ENCODE peak calls at places on chromosomes 6 and 20, in ten cellular contexts. P, U, Z, J, O, R, X, F, E and Y are unnamed samples.
A peak's percentile ranks its signal among the peaks of the same experiment; 100 is the strongest.

GRCh38 chr6:169885131-169885530 is 133.7 kb downstream of the ERMARD start:
- DNase-seq in P (no peak), O (no peak), Z (no peak), R (no peak), X (no peak), F (no peak), U (no peak), J (no peak), E (no peak), Y (no peak)

GRCh38 chr20:63829943-63830820 is 882 bp downstream of the ZBTB46 start:
- DNase-seq in R (peak; percentile 61), O (no peak), J (peak; percentile 44), Z (peak; percentile 57), E (no peak), X (peak; percentile 96), P (no peak), U (no peak), F (no peak), Y (no peak)

GRCh38 chr20:50188879-50189680 is 1.6 kb upstream of the CEBPB start:
- DNase-seq in Z (no peak), P (no peak), J (no peak), X (no peak), U (no peak), F (no peak), E (no peak), R (no peak), O (no peak), Y (no peak)

GRCh38 chr6:22367331-22367730 is 70.5 kb upstream of the PRL start:
- DNase-seq in R (no peak), O (no peak), F (peak; percentile 9), J (peak; percentile 37), E (no peak), X (no peak), P (no peak), Z (peak; percentile 30), U (no peak), Y (no peak)

GRCh38 chr20:45994761-45995160 is 13.9 kb upstream of the MMP9 start:
- DNase-seq in O (no peak), J (no peak), X (no peak), P (no peak), E (no peak), F (no peak), R (no peak), U (no peak), Z (no peak), Y (no peak)

GRCh38 chr20:61355585-61355984 is 103.5 kb downstream of the CDH4 start:
- DNase-seq in X (no peak), R (no peak), Z (no peak), J (no peak), E (no peak), U (no peak), F (no peak), O (no peak), P (no peak), Y (no peak)

GRCh38 chr20:496126-496696 is 33.9 kb upstream of the TBC1D20 start:
- DNase-seq in O (no peak), J (peak; percentile 85), E (no peak), X (no peak), R (no peak), F (peak; percentile 43), U (no peak), Z (peak; percentile 35), P (no peak), Y (peak; percentile 56)

GRCh38 chr6:68756454-68757375 is 121.6 kb downstream of the ADGRB3 start:
- DNase-seq in R (peak; percentile 29), O (no peak), Z (no peak), E (no peak), J (no peak), P (peak; percentile 65), X (no peak), F (no peak), U (no peak), Y (no peak)

GRCh38 chr6:5084787-5085637 is at the start of gene PPP1R3G:
- DNase-seq in U (no peak), R (peak; percentile 40), F (peak; percentile 57), X (peak; percentile 70), P (no peak), E (peak; percentile 38), Z (peak; percentile 80), J (peak; percentile 83), O (no peak), Y (peak; percentile 69)

GRCh38 chr6:130020106-130020851 is 1.9 kb downstream of the L3MBTL3 start:
- DNase-seq in R (peak; percentile 42), Z (no peak), J (peak; percentile 16), O (peak; percentile 44), E (peak; percentile 49), U (peak; percentile 47), P (no peak), F (no peak), X (peak; percentile 36), Y (peak; percentile 11)